ENCODE peak calls at places on chromosome 7, in nine cellular contexts. J, O, T, S, W, B, C, N and Z are unnamed samples.

GRCh38 chr7:86243171-86243570 is 400.5 kb upstream of the GRM3 start:
- DNase-seq in O (no peak), B (no peak), W (no peak), J (no peak), C (no peak), N (no peak), T (no peak), S (no peak), Z (no peak)

GRCh38 chr7:96636342-96636865 is 73.2 kb downstream of the SEM1 start:
- DNase-seq in T (no peak), S (no peak), N (no peak), O (no peak), C (no peak), J (no peak), B (no peak), W (no peak), Z (no peak)

GRCh38 chr7:148699024-148699771 is 495 bp downstream of the CUL1 start:
- DNase-seq in N (peak), S (peak), T (peak), B (peak), O (peak), W (peak), J (peak), C (no peak), Z (peak)

GRCh38 chr7:70640266-70640833 is 491.6 kb upstream of the GALNT17 start:
- DNase-seq in B (no peak), C (peak), J (no peak), T (no peak), W (no peak), O (peak), N (peak), S (no peak), Z (no peak)

GRCh38 chr7:150800576-150801241 is at the start of gene TMEM176A:
- DNase-seq in W (no peak), S (no peak), C (no peak), T (peak), N (no peak), B (no peak), O (no peak), J (peak), Z (no peak)

GRCh38 chr7:80565554-80565953 is 53.7 kb upstream of the GNAT3 start:
- DNase-seq in J (no peak), B (no peak), O (no peak), W (no peak), N (no peak), T (no peak), S (no peak), C (no peak), Z (no peak)

GRCh38 chr7:234712-235553 is 42.6 kb downstream of the FAM20C start:
- DNase-seq in S (peak), J (peak), W (no peak), T (no peak), N (no peak), O (no peak), C (peak), B (no peak), Z (no peak)

GRCh38 chr7:2811476-2812118 is 32.5 kb downstream of the GNA12 start:
- DNase-seq in B (no peak), C (no peak), J (no peak), N (peak), S (peak), O (no peak), W (no peak), T (no peak), Z (no peak)

GRCh38 chr7:83161851-83162401 is 758 bp downstream of the PCLO start:
- DNase-seq in B (no peak), W (no peak), J (no peak), N (no peak), C (no peak), S (no peak), O (no peak), T (no peak), Z (no peak)

GRCh38 chr7:4665661-4666060 is 16.4 kb upstream of the FOXK1 start:
- DNase-seq in W (no peak), O (no peak), B (no peak), C (peak), S (no peak), J (no peak), N (peak), T (no peak), Z (no peak)

GRCh38 chr7:108525327-108525984 is 479 bp downstream of the PNPLA8 start:
- DNase-seq in B (no peak), N (peak), C (peak), W (peak), O (no peak), S (peak), J (peak), T (peak), Z (no peak)

GRCh38 chr7:15643000-15643705 is 43.3 kb downstream of the MEOX2 start:
- DNase-seq in T (no peak), S (no peak), W (no peak), N (no peak), C (no peak), J (no peak), O (peak), B (no peak), Z (no peak)

GRCh38 chr7:103113164-103113563 is 35.7 kb downstream of the NAPEPLD start:
- DNase-seq in C (peak), W (peak), N (peak), B (no peak), T (no peak), O (peak), S (no peak), J (no peak), Z (no peak)

GRCh38 chr7:50068026-50068425 is 25.0 kb downstream of the ZPBP start:
- DNase-seq in C (no peak), T (no peak), S (no peak), W (no peak), N (no peak), O (no peak), J (no peak), B (no peak), Z (no peak)

GRCh38 chr7:97117035-97117371 is 495 bp upstream of the SDHAF3 start:
- DNase-seq in C (no peak), O (no peak), W (no peak), N (no peak), S (no peak), T (no peak), J (no peak), B (no peak), Z (no peak)

GRCh38 chr7:153370092-153370491 is 610.5 kb downstream of the ACTR3B start:
- DNase-seq in S (no peak), C (no peak), J (no peak), O (no peak), W (no peak), N (no peak), B (no peak), T (peak), Z (no peak)

GRCh38 chr7:25260862-25261454 is 32.7 kb upstream of the NPVF start:
- DNase-seq in C (peak), T (no peak), W (no peak), O (no peak), N (peak), J (no peak), S (no peak), B (no peak), Z (no peak)

GRCh38 chr7:72268826-72269225 is 143.3 kb downstream of the CALN1 start:
- DNase-seq in T (no peak), S (no peak), C (no peak), O (no peak), N (no peak), J (no peak), W (no peak), B (no peak), Z (no peak)

GRCh38 chr7:6640246-6640721 is 3.2 kb downstream of the ZNF316 start:
- DNase-seq in J (peak), W (no peak), C (no peak), N (peak), O (peak), B (no peak), T (peak), S (no peak), Z (no peak)

GRCh38 chr7:114175140-114175539 is 239.5 kb upstream of the FOXP2 start:
- DNase-seq in T (no peak), B (no peak), C (no peak), N (peak), W (no peak), J (no peak), O (no peak), S (no peak), Z (no peak)

GRCh38 chr7:107659666-107660065 is 962 bp upstream of the SLC26A4 start:
- DNase-seq in N (peak), T (no peak), S (no peak), O (no peak), C (peak), J (no peak), W (no peak), B (no peak), Z (no peak)

GRCh38 chr7:158047386-158048059 is 540.1 kb downstream of the PTPRN2 start:
- DNase-seq in J (no peak), B (no peak), W (no peak), C (no peak), S (no peak), N (no peak), O (no peak), T (no peak), Z (no peak)

GRCh38 chr7:149423441-149423970 is 37.4 kb downstream of the ZNF777 start:
- DNase-seq in N (no peak), C (no peak), S (no peak), J (no peak), O (no peak), B (no peak), T (no peak), W (no peak), Z (no peak)

GRCh38 chr7:74058486-74058885 is 25.1 kb upstream of the LIMK1 start:
- DNase-seq in C (no peak), W (no peak), O (no peak), B (no peak), N (no peak), T (peak), J (no peak), S (no peak), Z (no peak)

GRCh38 chr7:20216637-20217036 is 547 bp downstream of the MACC1 start:
- DNase-seq in J (no peak), C (no peak), S (no peak), B (no peak), O (no peak), N (no peak), W (no peak), T (no peak), Z (no peak)